ENCODE peak calls at places on chromosomes 1 and 21, in ten cellular contexts. I is A172; W is effector CD8-positive, alpha-beta T cell; M is astrocyte; K is substantia nigra; E is EH; F is Caki2; X is GM12864; J is dermis microvascular lymphatic vessel endothelial cell; U is naive thymus-derived CD8-positive, alpha-beta T cell. L is an unnamed sample.

GRCh38 chr1:84301759-84302380 is 362 bp downstream of the SAMD13 start:
- DNase-seq in I (no peak), W (no peak), U (no peak), J (no peak), E (no peak), F (no peak), X (no peak), K (no peak), M (no peak), L (no peak)

GRCh38 chr21:28627261-28627660 is 365.4 kb downstream of the LTN1 start:
- DNase-seq in U (no peak), F (no peak), J (no peak), M (no peak), W (no peak), E (no peak), X (no peak), I (no peak), K (no peak), L (no peak)

GRCh38 chr1:209493584-209493983 is 89.9 kb upstream of the CAMK1G start:
- DNase-seq in M (no peak), J (no peak), F (no peak), U (no peak), E (peak; percentile 23), W (no peak), X (no peak), K (no peak), I (peak; percentile 20), L (no peak)

GRCh38 chr21:32001390-32001789 is 128.6 kb downstream of the HUNK start:
- DNase-seq in I (no peak), W (no peak), E (no peak), X (no peak), M (no peak), F (no peak), U (no peak), J (no peak), K (no peak), L (no peak)

GRCh38 chr1:169694304-169694703 is 17.1 kb downstream of the SELL start:
- DNase-seq in M (no peak), X (no peak), I (no peak), K (no peak), F (no peak), J (no peak), W (no peak), E (no peak), U (no peak), L (peak; percentile 12)

GRCh38 chr1:180365039-180365438 is 135.0 kb downstream of the LHX4 start:
- DNase-seq in M (no peak), E (peak; percentile 2), I (no peak), K (no peak), W (no peak), X (no peak), F (no peak), J (no peak), U (no peak), L (peak; percentile 21)

GRCh38 chr1:15757016-15757543 is 1.5 kb upstream of the FBLIM1 start:
- DNase-seq in W (no peak), M (no peak), E (no peak), I (no peak), J (no peak), X (no peak), K (no peak), F (no peak), U (no peak), L (no peak)

GRCh38 chr1:1206376-1207253 is at the start of gene TNFRSF18:
- DNase-seq in J (no peak), E (no peak), K (no peak), M (no peak), I (no peak), U (peak; percentile 11), X (no peak), F (no peak), W (no peak), L (peak; percentile 79)

GRCh38 chr1:228082975-228083870 is 715 bp downstream of the ARF1 start:
- DNase-seq in U (peak; percentile 38), W (peak; percentile 31), F (peak; percentile 41), I (no peak), X (no peak), M (no peak), J (peak; percentile 30), E (peak; percentile 69), K (peak; percentile 48), L (peak; percentile 48)

GRCh38 chr1:15807121-15807520 is 328 bp downstream of the UQCRHL start:
- DNase-seq in J (no peak), X (no peak), M (no peak), F (no peak), U (no peak), K (no peak), I (no peak), W (no peak), E (no peak), L (no peak)

GRCh38 chr1:47764461-47765046 is 232.6 kb downstream of the TRABD2B start:
- DNase-seq in X (no peak), F (no peak), J (no peak), I (no peak), K (no peak), M (no peak), W (no peak), E (no peak), U (no peak), L (no peak)

GRCh38 chr1:178397678-178398077 is 99.1 kb downstream of the CLEC20A start:
- DNase-seq in U (no peak), K (no peak), I (peak; percentile 30), X (no peak), J (no peak), E (peak; percentile 53), F (no peak), W (no peak), M (no peak), L (peak; percentile 27)

GRCh38 chr21:18877932-18878331 is 474.3 kb upstream of the TMPRSS15 start:
- DNase-seq in U (no peak), X (no peak), J (no peak), W (no peak), M (no peak), I (no peak), F (no peak), K (no peak), E (no peak), L (no peak)

GRCh38 chr1:16625497-16626408 is 12.4 kb upstream of the NBPF1 start:
- DNase-seq in X (no peak), E (no peak), J (no peak), I (no peak), U (no peak), W (no peak), K (no peak), F (no peak), M (no peak), L (no peak)

GRCh38 chr1:230066466-230067404 is at the start of gene GALNT2:
- DNase-seq in W (peak; percentile 82), F (peak; percentile 93), E (peak; percentile 90), X (peak; percentile 60), J (peak; percentile 36), M (peak; percentile 63), I (peak; percentile 79), U (peak; percentile 88), K (peak; percentile 83), L (peak; percentile 98)

GRCh38 chr1:17885663-17886062 is 130.5 kb downstream of the ACTL8 start:
- DNase-seq in J (no peak), U (no peak), E (no peak), X (no peak), F (no peak), W (no peak), M (no peak), I (no peak), K (no peak), L (no peak)

GRCh38 chr1:55057270-55057955 is 18.1 kb downstream of the PCSK9 start:
- DNase-seq in J (no peak), F (no peak), I (no peak), W (no peak), E (no peak), U (no peak), M (no peak), K (no peak), X (no peak), L (no peak)

GRCh38 chr1:234998174-234998741 is 130.4 kb downstream of the TOMM20 start:
- DNase-seq in F (peak; percentile 85), M (peak; percentile 54), K (peak; percentile 24), I (peak; percentile 81), X (no peak), E (no peak), J (peak; percentile 86), W (no peak), U (no peak), L (peak; percentile 91)